ENCODE peak calls at places on chromosomes 4 and X, in four cellular contexts. E is breast epithelium, C is mesendoderm, T is IMR-90. K is an unnamed sample.

GRCh38 chr4:156945532-156945931 is 26.1 kb downstream of the PDGFC start:
- DNase-seq in T (no peak), C (no peak), E (no peak), K (no peak)

GRCh38 chr4:35247047-35247446 is 997.3 kb downstream of the ARAP2 start:
- DNase-seq in T (no peak), E (no peak), C (peak), K (no peak)

GRCh38 chrX:147183161-147183560 is 368.6 kb upstream of the CXorf51A start:
- DNase-seq in E (no peak), T (no peak), C (no peak), K (no peak)

GRCh38 chrX:33171071-33171470 is 40.3 kb downstream of the DMD start:
- DNase-seq in C (no peak), T (no peak), E (no peak), K (no peak)

GRCh38 chrX:103794117-103794516 is 17.5 kb downstream of the PLP1 start:
- DNase-seq in E (no peak), T (peak), C (no peak), K (no peak)

GRCh38 chr4:76758996-76759395 is 138.9 kb downstream of the SOWAHB start:
- DNase-seq in E (no peak), T (no peak), C (no peak), K (no peak)

GRCh38 chr4:26048378-26048882 is 134.4 kb downstream of the SMIM20 start:
- DNase-seq in T (peak), E (no peak), C (no peak), K (no peak)

GRCh38 chr4:181219783-181220416 is 1023.3 kb upstream of the TENM3 start:
- DNase-seq in C (peak), T (no peak), E (no peak), K (no peak)

GRCh38 chr4:182604953-182605352 is 312.2 kb downstream of the DCTD start:
- DNase-seq in C (no peak), E (no peak), T (peak), K (no peak)

GRCh38 chr4:1294891-1295290 is 5.2 kb downstream of the MAEA start:
- DNase-seq in C (no peak), E (no peak), T (no peak), K (no peak)

GRCh38 chrX:22974616-22975015 is 25.1 kb upstream of the DDX53 start:
- DNase-seq in E (no peak), C (no peak), T (no peak), K (no peak)

GRCh38 chr4:61199869-61200194 is 294 bp upstream of the ADGRL3 start:
- DNase-seq in T (no peak), C (no peak), E (no peak), K (no peak)

GRCh38 chr4:87965501-87965975 is 10.0 kb upstream of the SPP1 start:
- DNase-seq in C (no peak), T (no peak), E (no peak), K (no peak)

GRCh38 chr4:158805628-158806471 is 37.0 kb downstream of the FNIP2 start:
- DNase-seq in C (no peak), T (no peak), E (no peak), K (no peak)

GRCh38 chr4:136823020-136823419 is 709.3 kb downstream of the PCDH18 start:
- DNase-seq in T (no peak), C (no peak), E (no peak), K (no peak)

GRCh38 chrX:37349131-37350033 is at the start of gene PRRG1:
- DNase-seq in E (peak), T (peak), C (peak), K (peak)

GRCh38 chr4:105909699-105910340 is 14.5 kb downstream of the NPNT start:
- DNase-seq in T (peak), C (peak), E (no peak), K (no peak)

GRCh38 chrX:100216083-100216482 is 194.0 kb downstream of the PCDH19 start:
- DNase-seq in E (no peak), C (no peak), T (no peak), K (no peak)

GRCh38 chr4:94545296-94545695 is 93.6 kb downstream of the PDLIM5 start:
- DNase-seq in T (peak), E (no peak), C (no peak), K (no peak)

GRCh38 chr4:32778025-32778424 is 2057.9 kb downstream of the PCDH7 start:
- DNase-seq in T (no peak), C (no peak), E (no peak), K (no peak)

GRCh38 chr4:99856166-99856565 is 38.1 kb downstream of the LAMTOR3 start:
- DNase-seq in E (no peak), C (peak), T (peak), K (no peak)

GRCh38 chr4:33411182-33411581 is 2691.0 kb downstream of the PCDH7 start:
- DNase-seq in E (no peak), T (no peak), C (no peak), K (no peak)

GRCh38 chr4:165207016-165207430 is 338 bp upstream of the KLHL2 start:
- DNase-seq in E (no peak), T (peak), C (peak), K (no peak)
- H3K27ac ChIP-seq in E (peak), T (peak), C (no peak), K (peak)

DNA sequence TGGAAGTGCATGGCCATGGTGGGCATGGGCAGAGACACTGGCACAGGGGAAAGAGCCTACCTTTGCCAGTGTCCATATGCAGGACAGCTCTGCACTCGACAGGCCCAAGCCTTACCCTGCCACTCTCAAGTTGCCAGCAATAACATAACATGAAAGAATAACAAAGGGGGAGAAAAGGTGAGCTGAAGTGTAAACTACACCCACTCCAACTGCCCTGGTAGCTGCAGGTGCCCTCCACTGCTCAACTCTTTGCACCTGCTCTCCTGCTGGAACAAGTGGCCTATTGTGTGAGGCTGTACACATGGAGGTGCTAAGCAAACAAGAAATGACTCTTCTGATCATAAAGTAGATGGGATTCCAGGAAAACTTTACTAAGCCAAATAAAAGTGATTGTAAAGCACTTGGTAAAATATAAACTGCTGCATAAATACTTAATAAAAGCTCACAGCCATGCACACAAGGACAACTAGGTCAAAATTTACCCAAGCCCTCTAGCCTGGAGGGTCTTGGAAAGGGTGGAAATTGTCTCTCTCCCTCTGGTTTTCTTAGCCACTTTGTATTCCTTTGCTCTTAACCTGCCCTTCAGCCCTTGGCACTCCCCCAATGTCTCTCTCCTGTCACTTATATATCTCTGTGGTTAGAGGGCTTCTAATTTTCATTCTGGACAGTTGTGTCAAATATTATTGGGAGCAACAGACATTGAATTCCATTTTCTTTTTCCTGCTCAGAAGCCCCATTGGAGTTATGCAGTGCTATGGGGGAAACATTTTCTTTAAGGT is 261.2 kb upstream of the GPC4 start:
- DNase-seq in C (no peak), E (no peak), T (no peak), K (no peak)
- H3K27ac ChIP-seq in C (no peak), E (no peak), T (no peak), K (no peak)

GRCh38 chrX:153939573-153939972 is 4.7 kb upstream of the NAA10 start:
- DNase-seq in E (no peak), T (no peak), C (no peak), K (no peak)
- H3K27ac ChIP-seq in E (no peak), T (no peak), C (no peak), K (no peak)

DNA sequence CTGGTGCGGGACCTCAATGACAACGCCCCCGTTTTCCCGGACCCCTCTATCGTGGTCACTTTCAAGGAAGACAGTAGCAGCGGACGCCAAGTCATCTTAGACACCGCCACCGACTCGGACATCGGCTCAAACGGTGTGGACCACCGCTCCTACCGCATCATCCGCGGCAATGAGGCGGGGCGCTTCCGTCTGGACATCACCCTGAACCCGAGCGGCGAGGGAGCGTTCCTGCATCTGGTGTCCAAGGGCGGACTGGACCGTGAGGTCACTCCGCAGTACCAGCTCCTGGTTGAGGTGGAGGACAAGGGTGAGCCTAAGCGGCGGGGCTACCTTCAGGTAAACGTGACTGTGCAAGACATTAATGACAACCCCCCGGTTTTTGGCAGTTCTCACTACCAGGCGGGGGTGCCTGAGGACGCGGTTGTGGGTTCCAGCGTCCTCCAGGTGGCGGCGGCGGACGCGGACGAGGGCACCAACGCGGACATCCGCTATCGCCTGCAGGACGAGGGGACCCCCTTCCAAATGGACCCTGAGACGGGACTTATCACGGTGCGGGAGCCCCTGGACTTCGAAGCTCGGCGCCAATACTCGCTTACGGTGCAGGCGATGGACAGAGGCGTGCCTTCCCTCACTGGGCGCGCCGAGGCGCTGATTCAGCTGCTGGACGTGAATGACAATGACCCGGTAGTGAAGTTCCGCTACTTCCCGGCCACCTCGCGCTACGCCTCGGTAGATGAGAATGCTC is 2.2 kb downstream of the FAT4 start:
- DNase-seq in T (peak), E (no peak), C (peak), K (no peak)
- H3K27ac ChIP-seq in T (peak), E (peak), C (no peak), K (no peak)

DNA sequence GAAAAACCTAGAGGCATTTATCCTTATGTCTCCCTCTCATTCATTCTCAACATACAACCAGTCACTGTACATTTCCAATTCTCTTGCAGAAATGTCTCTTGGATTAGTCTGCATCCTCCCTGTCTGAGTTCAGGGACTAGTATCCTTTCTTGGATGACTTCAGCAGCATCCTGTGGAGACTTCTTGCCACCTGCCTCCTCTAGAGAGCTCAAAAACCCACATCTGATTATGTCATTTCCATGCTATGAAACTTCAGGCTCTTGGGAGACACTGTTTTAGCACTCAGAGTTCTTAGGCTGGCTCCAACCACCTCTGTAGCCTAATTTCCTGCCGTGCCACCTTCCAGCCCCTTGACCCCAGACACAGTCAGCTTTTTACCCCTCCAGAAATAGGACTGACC is 515.1 kb upstream of the DIPK2B start:
- DNase-seq in E (no peak), C (peak), T (peak), K (no peak)
- H3K27ac ChIP-seq in E (no peak), C (no peak), T (peak), K (no peak)

GRCh38 chr4:17124767-17125166 is 226.3 kb upstream of the LDB2 start:
- DNase-seq in C (no peak), T (no peak), E (no peak), K (no peak)

GRCh38 chr4:17120761-17121160 is 222.3 kb upstream of the LDB2 start:
- DNase-seq in T (peak), E (no peak), C (no peak), K (no peak)

GRCh38 chr4:17132226-17132625 is 233.8 kb upstream of the LDB2 start:
- DNase-seq in C (no peak), E (no peak), T (no peak), K (no peak)

GRCh38 chr4:17128268-17128667 is 229.8 kb upstream of the LDB2 start:
- DNase-seq in T (peak), E (no peak), C (no peak), K (no peak)

DNA sequence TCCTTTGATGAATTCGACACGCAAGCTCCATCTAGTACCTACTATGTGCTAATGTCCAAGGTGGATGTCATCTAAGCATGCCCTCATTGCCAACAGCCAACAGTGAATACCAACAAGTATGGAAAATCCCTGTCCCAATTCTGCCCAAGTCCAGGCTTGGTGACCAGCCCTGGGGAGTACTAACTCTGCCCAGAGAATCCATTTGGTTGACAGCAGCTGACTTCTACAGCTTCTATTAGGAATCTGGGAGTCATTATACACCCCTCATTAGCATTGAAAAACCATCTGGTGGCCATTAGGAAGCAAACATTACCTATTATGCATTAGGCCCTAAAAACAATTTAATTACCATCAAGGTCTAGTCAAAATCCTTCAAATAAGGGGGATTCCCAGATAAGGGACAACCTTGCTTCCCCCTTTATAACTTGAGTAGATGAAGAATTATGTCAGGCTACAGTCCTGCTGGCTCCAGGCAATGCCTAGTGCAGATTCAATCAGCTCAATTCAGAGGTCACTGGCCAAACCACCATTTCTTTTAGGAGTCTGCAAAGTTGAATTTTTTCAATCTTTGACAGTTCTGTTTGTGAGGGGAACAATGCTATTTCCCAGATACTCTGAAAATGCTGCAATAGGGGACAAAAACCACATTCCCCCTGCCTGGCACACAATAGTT is 228.0 kb upstream of the LDB2 start:
- DNase-seq in T (no peak), C (no peak), E (no peak), K (no peak)
- H3K27ac ChIP-seq in T (no peak), C (no peak), E (peak), K (no peak)

DNA sequence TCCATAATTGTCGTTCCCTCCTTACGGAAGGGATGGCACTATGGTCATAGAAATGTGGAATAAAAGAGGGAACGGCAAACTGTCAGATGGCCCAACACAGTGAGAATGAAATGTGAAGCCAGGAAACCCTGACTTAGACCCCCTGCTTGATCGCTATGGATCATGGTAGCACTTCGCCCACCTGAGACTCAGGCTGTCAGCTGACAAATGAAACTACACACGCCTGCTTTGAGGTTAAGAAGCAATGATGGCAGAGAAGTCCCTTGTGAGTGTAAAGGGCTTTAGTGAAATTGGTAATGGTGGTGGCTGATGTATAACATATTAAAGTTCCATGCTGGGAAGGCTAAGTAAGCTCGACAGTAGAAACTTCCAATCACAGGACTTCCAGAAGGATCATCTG is 107.8 kb downstream of the AFAP1 start:
- DNase-seq in T (no peak), C (no peak), E (no peak), K (no peak)
- H3K27ac ChIP-seq in T (peak), C (no peak), E (peak), K (peak)

DNA sequence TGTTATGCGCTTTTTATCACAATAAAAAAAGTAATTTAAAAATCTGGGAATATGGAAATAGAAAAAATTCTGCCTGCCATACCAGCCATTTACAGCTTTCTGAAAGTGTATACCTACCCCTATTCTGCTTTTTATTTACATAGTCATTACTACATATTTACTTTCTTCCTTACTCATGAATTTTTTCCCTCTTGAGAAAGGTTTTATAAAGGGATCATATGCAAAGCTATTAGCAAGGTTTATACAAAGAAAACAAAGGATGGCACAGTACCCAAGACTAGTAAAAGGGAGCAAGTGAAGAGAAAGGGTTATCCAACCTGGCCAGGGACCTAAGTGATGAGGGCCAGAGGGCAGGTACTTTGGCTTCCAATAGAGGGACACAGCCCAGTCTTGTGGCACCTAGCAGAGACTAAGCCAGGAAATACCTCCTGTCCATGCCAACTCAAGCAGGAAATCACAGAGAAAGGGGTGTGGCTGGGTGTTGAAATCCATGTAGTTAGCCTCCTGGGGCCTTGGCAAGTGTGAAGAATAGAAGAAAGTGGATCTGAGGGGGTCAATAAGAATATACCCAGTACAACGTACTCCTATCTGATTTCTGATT is 207.3 kb upstream of the VEGFC start:
- DNase-seq in E (no peak), C (peak), T (no peak), K (no peak)
- H3K27ac ChIP-seq in E (no peak), C (no peak), T (no peak), K (no peak)

K was measured in MM.1S.